ENCODE peak calls at places on chromosomes 5 and 9, in nine cellular contexts. V is activated T-cell treated with anti-CD3 and anti-CD28 coated beads, Interleukin-2, amount 50 U/mL, for 72 hours; X is C1 segment of cervical spinal cord; O is AG09309; M is fibroblast of gingiva; K is T-helper 1 cell; B is T follicular helper cell; E is NCI-H1694 treated with DMSO at 0.1 percent for 48 hours; R is OCI-LY7. C is an unnamed sample.

GRCh38 chr5:42944989-42945388 is 95.1 kb downstream of the ANXA2R start:
- DNase-seq in V (no peak), X (no peak), O (peak), M (peak), K (no peak), B (no peak), E (no peak), R (no peak), C (no peak)

GRCh38 chr9:36102742-36103495 is 33.6 kb upstream of the GLIPR2 start:
- DNase-seq in V (peak), X (no peak), O (no peak), M (peak), K (peak), B (peak), E (peak), R (peak), C (peak)

GRCh38 chr9:38149647-38150046 is 80.6 kb upstream of the SHB start:
- DNase-seq in V (no peak), X (no peak), O (no peak), M (no peak), K (no peak), B (no peak), E (no peak), R (no peak), C (no peak)

GRCh38 chr9:6907772-6908381 is 150.1 kb downstream of the KDM4C start:
- DNase-seq in V (no peak), X (no peak), O (peak), M (peak), K (no peak), B (no peak), E (peak), R (no peak), C (peak)

GRCh38 chr5:16884595-16884994 is 51.5 kb downstream of the MYO10 start:
- DNase-seq in V (no peak), X (no peak), O (no peak), M (no peak), K (no peak), B (no peak), E (no peak), R (no peak), C (no peak)

GRCh38 chr5:35004200-35004599 is 43.5 kb downstream of the AGXT2 start:
- DNase-seq in V (no peak), X (no peak), O (no peak), M (no peak), K (no peak), B (no peak), E (no peak), R (no peak), C (no peak)

GRCh38 chr5:168852329-168852728 is 273.2 kb upstream of the PANK3 start:
- DNase-seq in V (no peak), X (no peak), O (no peak), M (no peak), K (no peak), B (no peak), E (no peak), R (no peak), C (no peak)

GRCh38 chr9:121779381-121780117 is 128.1 kb downstream of the DAB2IP start:
- DNase-seq in V (no peak), X (no peak), O (no peak), M (no peak), K (no peak), B (no peak), E (no peak), R (no peak), C (no peak)

GRCh38 chr5:72366324-72366976 is 46.3 kb downstream of the PTCD2 start:
- DNase-seq in V (peak), X (no peak), O (peak), M (peak), K (peak), B (no peak), E (peak), R (peak), C (peak)

GRCh38 chr5:58999804-59000595 is 417.1 kb downstream of the RAB3C start:
- DNase-seq in V (no peak), X (no peak), O (no peak), M (no peak), K (no peak), B (no peak), E (no peak), R (no peak), C (peak)

GRCh38 chr5:28523887-28524637 is 1485.7 kb upstream of the CDH9 start:
- DNase-seq in V (no peak), X (no peak), O (no peak), M (peak), K (no peak), B (no peak), E (no peak), R (no peak), C (no peak)

GRCh38 chr5:136132087-136132486 is 558 bp upstream of the SMAD5 start:
- DNase-seq in V (peak), X (no peak), O (no peak), M (no peak), K (peak), B (no peak), E (no peak), R (peak), C (no peak)

GRCh38 chr9:74942801-74943200 is 9.9 kb downstream of the C9orf40 start:
- DNase-seq in V (peak), X (no peak), O (no peak), M (no peak), K (peak), B (no peak), E (no peak), R (no peak), C (no peak)

GRCh38 chr5:38724301-38725030 is 121.3 kb upstream of the OSMR start:
- DNase-seq in V (no peak), X (no peak), O (no peak), M (peak), K (no peak), B (no peak), E (no peak), R (no peak), C (no peak)

GRCh38 chr5:50667653-50668403 is 1.4 kb downstream of the PARP8 start:
- DNase-seq in V (peak), X (no peak), O (no peak), M (peak), K (peak), B (peak), E (no peak), R (peak), C (peak)

GRCh38 chr5:93421987-93422391 is 159.0 kb downstream of the NR2F1-AS1 start:
- DNase-seq in V (no peak), X (no peak), O (no peak), M (no peak), K (no peak), B (no peak), E (peak), R (no peak), C (peak)

GRCh38 chr5:110094559-110094958 is 404.8 kb downstream of the MAN2A1 start:
- DNase-seq in V (no peak), X (no peak), O (no peak), M (no peak), K (no peak), B (no peak), E (no peak), R (no peak), C (no peak)